ENCODE peak calls at places on chromosome 4, in ten cellular contexts. O, G, R, Y, S, K, X, W, P and U are unnamed samples.

GRCh38 chr4:134560728-134561127 is 359.1 kb upstream of the PABPC4L start:
- DNase-seq in O (no peak), G (no peak), R (peak), Y (no peak), S (no peak), K (no peak), X (no peak), W (no peak), P (no peak), U (no peak)

GRCh38 chr4:186845137-186845842 is 121.6 kb upstream of the FAT1 start:
- DNase-seq in O (no peak), G (peak), R (no peak), Y (no peak), S (peak), K (no peak), X (peak), W (peak), P (no peak), U (no peak)

GRCh38 chr4:48629458-48629857 is 139.4 kb downstream of the ZAR1 start:
- DNase-seq in O (no peak), G (no peak), R (no peak), Y (no peak), S (no peak), K (no peak), X (no peak), W (no peak), P (no peak), U (no peak)

GRCh38 chr4:98879515-98879914 is 49.4 kb downstream of the EIF4E start:
- DNase-seq in O (no peak), G (no peak), R (no peak), Y (no peak), S (no peak), K (no peak), X (no peak), W (no peak), P (no peak), U (no peak)

GRCh38 chr4:164761746-164762275 is 7.9 kb downstream of the SMIM31 start:
- DNase-seq in O (no peak), G (no peak), R (no peak), Y (no peak), S (no peak), K (no peak), X (no peak), W (no peak), P (no peak), U (no peak)

GRCh38 chr4:48862661-48863060 is 31.8 kb downstream of the OCIAD1 start:
- DNase-seq in O (no peak), G (no peak), R (no peak), Y (no peak), S (no peak), K (no peak), X (no peak), W (no peak), P (no peak), U (no peak)

GRCh38 chr4:109406337-109406931 is 27.2 kb upstream of the SEC24B start:
- DNase-seq in O (no peak), G (peak), R (peak), Y (peak), S (peak), K (no peak), X (no peak), W (peak), P (no peak), U (no peak)

GRCh38 chr4:112296949-112297483 is at the start of gene ALPK1:
- DNase-seq in O (no peak), G (peak), R (peak), Y (peak), S (peak), K (no peak), X (peak), W (peak), P (peak), U (peak)

GRCh38 chr4:43456383-43456782 is 563.9 kb downstream of the GRXCR1 start:
- DNase-seq in O (no peak), G (peak), R (no peak), Y (no peak), S (peak), K (no peak), X (peak), W (peak), P (no peak), U (no peak)

GRCh38 chr4:24999392-25000104 is 31.2 kb downstream of the LGI2 start:
- DNase-seq in O (no peak), G (no peak), R (no peak), Y (no peak), S (no peak), K (no peak), X (no peak), W (no peak), P (no peak), U (no peak)

GRCh38 chr4:48439988-48440387 is 43.2 kb upstream of the SLC10A4 start:
- DNase-seq in O (no peak), G (no peak), R (peak), Y (no peak), S (no peak), K (no peak), X (no peak), W (no peak), P (no peak), U (no peak)

GRCh38 chr4:148089624-148090023 is 352.6 kb downstream of the NR3C2 start:
- DNase-seq in O (no peak), G (no peak), R (no peak), Y (no peak), S (no peak), K (no peak), X (no peak), W (no peak), P (no peak), U (no peak)

GRCh38 chr4:8126523-8126922 is 32.1 kb downstream of the ABLIM2 start:
- DNase-seq in O (no peak), G (no peak), R (no peak), Y (no peak), S (no peak), K (no peak), X (no peak), W (no peak), P (no peak), U (no peak)

GRCh38 chr4:169079942-169080827 is 70.1 kb upstream of the CBR4 start:
- DNase-seq in O (no peak), G (no peak), R (peak), Y (no peak), S (no peak), K (no peak), X (no peak), W (no peak), P (peak), U (peak)

GRCh38 chr4:128394778-128395177 is 107.2 kb upstream of the PGRMC2 start:
- DNase-seq in O (no peak), G (no peak), R (no peak), Y (no peak), S (no peak), K (no peak), X (no peak), W (peak), P (peak), U (peak)

GRCh38 chr4:109251396-109251795 is 51.1 kb downstream of the COL25A1 start:
- DNase-seq in O (no peak), G (no peak), R (no peak), Y (no peak), S (no peak), K (no peak), X (no peak), W (no peak), P (no peak), U (no peak)

GRCh38 chr4:166965562-166965961 is 268.7 kb downstream of the SPOCK3 start:
- DNase-seq in O (no peak), G (no peak), R (no peak), Y (no peak), S (no peak), K (no peak), X (no peak), W (no peak), P (no peak), U (no peak)

GRCh38 chr4:113733685-113734084 is 27.9 kb downstream of the CAMK2D start:
- DNase-seq in O (no peak), G (no peak), R (no peak), Y (no peak), S (no peak), K (no peak), X (no peak), W (no peak), P (no peak), U (no peak)

GRCh38 chr4:26032572-26033320 is 118.7 kb downstream of the SMIM20 start:
- DNase-seq in O (no peak), G (peak), R (no peak), Y (no peak), S (peak), K (no peak), X (peak), W (peak), P (no peak), U (no peak)

GRCh38 chr4:169404959-169405358 is 134.2 kb upstream of the SH3RF1 start:
- DNase-seq in O (no peak), G (no peak), R (no peak), Y (no peak), S (no peak), K (no peak), X (peak), W (peak), P (no peak), U (no peak)

GRCh38 chr4:2413821-2414610 is 4.4 kb downstream of the ZFYVE28 start:
- DNase-seq in O (peak), G (no peak), R (no peak), Y (no peak), S (no peak), K (peak), X (no peak), W (no peak), P (no peak), U (no peak)

GRCh38 chr4:159428975-159429692 is 326.3 kb downstream of the RAPGEF2 start:
- DNase-seq in O (no peak), G (no peak), R (no peak), Y (no peak), S (no peak), K (no peak), X (no peak), W (no peak), P (no peak), U (no peak)

GRCh38 chr4:153573881-153574807 is 108.0 kb downstream of the TMEM131L start:
- DNase-seq in O (no peak), G (peak), R (peak), Y (peak), S (peak), K (no peak), X (peak), W (peak), P (peak), U (peak)

GRCh38 chr4:78002260-78002659 is 54.9 kb upstream of the FRAS1 start:
- DNase-seq in O (no peak), G (no peak), R (no peak), Y (no peak), S (no peak), K (no peak), X (no peak), W (no peak), P (no peak), U (no peak)

GRCh38 chr4:145731026-145731425 is 51.1 kb downstream of the C4orf51 start:
- DNase-seq in O (no peak), G (no peak), R (no peak), Y (no peak), S (no peak), K (no peak), X (no peak), W (no peak), P (no peak), U (no peak)

GRCh38 chr4:16752150-16752549 is 146.3 kb downstream of the LDB2 start:
- DNase-seq in O (no peak), G (no peak), R (no peak), Y (no peak), S (no peak), K (no peak), X (no peak), W (peak), P (no peak), U (no peak)

GRCh38 chr4:1723131-1723801 is 1.9 kb downstream of the TACC3 start:
- DNase-seq in O (no peak), G (no peak), R (no peak), Y (peak), S (no peak), K (no peak), X (no peak), W (no peak), P (no peak), U (no peak)

GRCh38 chr4:153579410-153579809 is 104.7 kb upstream of the TLR2 start:
- DNase-seq in O (no peak), G (no peak), R (no peak), Y (no peak), S (no peak), K (no peak), X (no peak), W (no peak), P (no peak), U (no peak)

GRCh38 chr4:39134674-39135073 is 47.7 kb upstream of the WDR19 start:
- DNase-seq in O (no peak), G (no peak), R (no peak), Y (no peak), S (no peak), K (no peak), X (no peak), W (no peak), P (no peak), U (no peak)